ENCODE peak calls at places on chromosomes 11 and 22, in eight cellular contexts. U is astrocyte, V is cardiac muscle cell, M is iPS DF 6.9, G is thoracic aorta, B is fibroblast of lung, K is coronary artery, D is prostate gland. O is an unnamed sample.

GRCh38 chr22:38180841-38181452 is 683 bp downstream of the PLA2G6 start:
- DNase-seq in U (no peak), V (no peak), M (no peak), G (no peak), B (peak; percentile 23), K (no peak), D (peak; percentile 37), O (no peak)

GRCh38 chr11:122758361-122758760 is 79.9 kb upstream of the CRTAM start:
- DNase-seq in U (no peak), V (no peak), M (no peak), G (no peak), B (peak; percentile 33), K (no peak), D (no peak), O (no peak)

GRCh38 chr11:69867076-69868002 is 48.1 kb upstream of the FGF3 start:
- DNase-seq in U (peak; percentile 76), V (peak; percentile 51), M (no peak), G (no peak), B (peak; percentile 63), K (peak; percentile 69), D (no peak), O (peak; percentile 65)

GRCh38 chr11:101321222-101321621 is 191.6 kb upstream of the PGR start:
- DNase-seq in U (no peak), V (no peak), M (no peak), G (no peak), B (no peak), K (no peak), D (no peak), O (no peak)

GRCh38 chr11:119774180-119774763 is 45.3 kb upstream of the NECTIN1 start:
- DNase-seq in U (no peak), V (peak; percentile 48), M (no peak), G (no peak), B (peak; percentile 25), K (no peak), D (no peak), O (no peak)

GRCh38 chr11:78420255-78420764 is 2.7 kb upstream of the GAB2 start:
- DNase-seq in U (peak; percentile 88), V (peak; percentile 94), M (no peak), G (no peak), B (peak; percentile 89), K (peak; percentile 90), D (peak; percentile 10), O (peak; percentile 94)

GRCh38 chr11:134557571-134558257 is 145.7 kb upstream of the B3GAT1 start:
- DNase-seq in U (no peak), V (no peak), M (no peak), G (no peak), B (no peak), K (peak; percentile 17), D (no peak), O (no peak)

GRCh38 chr11:85661972-85662664 is 2.8 kb downstream of the CREBZF start:
- DNase-seq in U (no peak), V (peak; percentile 32), M (no peak), G (no peak), B (peak; percentile 38), K (no peak), D (no peak), O (no peak)

GRCh38 chr22:43220625-43221380 is 33.9 kb upstream of the TTLL12 start:
- DNase-seq in U (no peak), V (no peak), M (no peak), G (no peak), B (no peak), K (no peak), D (no peak), O (no peak)

GRCh38 chr11:3894128-3894731 is 38.8 kb downstream of the STIM1 start:
- DNase-seq in U (no peak), V (peak; percentile 46), M (no peak), G (no peak), B (no peak), K (no peak), D (no peak), O (peak; percentile 51)

GRCh38 chr22:39239561-39240423 is 5.0 kb downstream of the PDGFB start:
- DNase-seq in U (no peak), V (no peak), M (no peak), G (no peak), B (no peak), K (no peak), D (peak; percentile 96), O (peak; percentile 64)

GRCh38 chr11:92632510-92632909 is 336.9 kb upstream of the MTNR1B start:
- DNase-seq in U (no peak), V (no peak), M (no peak), G (no peak), B (no peak), K (no peak), D (no peak), O (no peak)

GRCh38 chr11:108734956-108735559 is 70.2 kb downstream of the DDX10 start:
- DNase-seq in U (no peak), V (peak; percentile 29), M (no peak), G (no peak), B (peak; percentile 26), K (no peak), D (no peak), O (no peak)

GRCh38 chr22:41909290-41910049 is 5.4 kb downstream of the SHISA8 start:
- DNase-seq in U (no peak), V (no peak), M (no peak), G (no peak), B (no peak), K (no peak), D (no peak), O (no peak)

GRCh38 chr11:1389103-1389931 is 417 bp upstream of the BRSK2 start:
- DNase-seq in U (peak; percentile 80), V (peak; percentile 98), M (peak; percentile 90), G (peak; percentile 89), B (peak; percentile 94), K (peak; percentile 95), D (peak; percentile 97), O (peak; percentile 98)

GRCh38 chr11:1392111-1392510 is 2.4 kb downstream of the BRSK2 start:
- DNase-seq in U (no peak), V (no peak), M (no peak), G (no peak), B (no peak), K (no peak), D (no peak), O (peak; percentile 58)

GRCh38 chr11:1389932-1390587 is at the start of gene BRSK2:
- DNase-seq in U (no peak), V (no peak), M (no peak), G (no peak), B (no peak), K (no peak), D (no peak), O (peak; percentile 57)

GRCh38 chr11:1391165-1392010 is 1.7 kb downstream of the BRSK2 start:
- DNase-seq in U (no peak), V (no peak), M (no peak), G (no peak), B (no peak), K (no peak), D (no peak), O (peak; percentile 56)

GRCh38 chr11:1390603-1391164 is 950 bp downstream of the BRSK2 start:
- DNase-seq in U (no peak), V (no peak), M (no peak), G (no peak), B (no peak), K (no peak), D (no peak), O (peak; percentile 74)
- H3K4me3 ChIP-seq in U (no peak overlapping the region), V (no peak overlapping the region), M (peak overlapping the region; percentile 53), G (peak overlapping the region; percentile 51), B (no peak overlapping the region), K (peak overlapping the region; percentile 72), D (no peak overlapping the region), O (peak overlapping the region; percentile 42)

GRCh38 chr11:109733245-109733644 is 311.3 kb downstream of the C11orf87 start:
- DNase-seq in U (peak; percentile 72), V (no peak), M (no peak), G (no peak), B (peak; percentile 2), K (no peak), D (no peak), O (no peak)

GRCh38 chr11:109731451-109731850 is 309.5 kb downstream of the C11orf87 start:
- DNase-seq in U (no peak), V (no peak), M (no peak), G (no peak), B (no peak), K (no peak), D (no peak), O (no peak)

GRCh38 chr11:109739374-109739773 is 317.4 kb downstream of the C11orf87 start:
- DNase-seq in U (no peak), V (peak; percentile 6), M (no peak), G (no peak), B (no peak), K (no peak), D (no peak), O (no peak)

GRCh38 chr11:109734602-109735001 is 312.6 kb downstream of the C11orf87 start:
- DNase-seq in U (peak; percentile 69), V (no peak), M (no peak), G (no peak), B (no peak), K (no peak), D (no peak), O (no peak)

DNA sequence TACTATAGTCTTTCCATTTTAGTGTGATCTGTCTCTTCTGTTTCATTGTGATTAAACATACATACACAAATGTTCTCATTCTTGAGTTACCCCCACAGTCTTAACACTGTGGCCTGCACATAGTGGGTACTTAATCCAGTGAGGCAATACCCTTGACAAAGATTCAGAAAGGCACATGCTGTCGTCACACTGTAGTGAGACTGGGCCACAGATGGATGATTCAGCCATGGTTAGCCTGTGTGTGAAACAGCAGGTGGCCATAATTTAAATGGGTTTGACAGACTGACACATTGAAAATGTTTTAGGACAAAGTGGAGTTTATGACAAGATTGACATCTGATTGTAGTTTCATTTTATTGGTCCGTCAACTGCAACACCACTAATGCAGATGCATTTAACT is 313.1 kb downstream of the C11orf87 start:
- DNase-seq in U (no peak), V (no peak), M (no peak), G (no peak), B (no peak), K (no peak), D (no peak), O (no peak)
- H3K4me3 ChIP-seq in U (no peak overlapping the region), V (no peak overlapping the region), M (no peak overlapping the region), G (no peak overlapping the region), B (no peak overlapping the region), K (no peak overlapping the region), D (no peak overlapping the region), O (no peak overlapping the region)

DNA sequence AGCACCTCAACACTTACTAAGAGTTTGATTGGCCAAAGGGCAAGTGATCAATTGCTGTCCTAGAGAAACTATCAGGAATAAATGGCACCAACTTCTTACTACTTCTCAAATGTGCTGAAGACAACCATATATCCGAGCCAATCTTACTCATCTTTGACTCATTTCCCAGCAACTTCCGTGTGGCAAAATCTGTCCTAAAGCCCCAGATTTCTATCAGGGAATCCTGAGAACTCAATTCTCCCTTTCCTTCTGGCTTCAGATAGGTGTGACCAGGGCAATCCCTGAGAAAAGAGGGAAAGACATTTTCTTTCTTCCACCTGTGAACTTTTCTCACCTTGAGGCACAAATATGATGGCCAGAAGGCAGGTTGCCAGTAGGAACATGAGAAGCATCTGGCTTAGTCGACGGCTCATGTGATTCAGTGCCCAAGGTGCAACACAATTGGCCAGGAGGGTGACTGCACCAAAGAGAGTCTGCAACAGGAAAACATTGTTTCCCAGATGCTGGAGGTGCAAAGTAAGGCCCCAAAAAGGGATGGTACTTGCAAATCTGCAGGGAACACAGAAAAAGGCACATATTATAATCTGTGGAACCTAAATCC is 21.8 kb upstream of the SLC22A24 start:
- DNase-seq in U (no peak), V (no peak), M (no peak), G (no peak), B (no peak), K (no peak), D (no peak), O (no peak)
- H3K4me3 ChIP-seq in U (no peak overlapping the region), V (no peak overlapping the region), M (no peak overlapping the region), G (no peak overlapping the region), B (no peak overlapping the region), K (no peak overlapping the region), D (no peak overlapping the region), O (no peak overlapping the region)

GRCh38 chr11:130260080-130260627 is 54.6 kb downstream of the ZBTB44 start:
- DNase-seq in U (no peak), V (no peak), M (no peak), G (no peak), B (no peak), K (no peak), D (no peak), O (no peak)
- H3K4me3 ChIP-seq in U (no peak overlapping the region), V (no peak overlapping the region), M (no peak overlapping the region), G (no peak overlapping the region), B (no peak overlapping the region), K (no peak overlapping the region), D (no peak overlapping the region), O (no peak overlapping the region)

O was measured in right cardiac atrium.